ENCODE peak calls at places on chromosomes 13 and 19, in nine cellular contexts. One of them, this sample, is unnamed.

GRCh38 chr19:18915639-18916038 is 3.5 kb downstream of the COPE start:
- DNase-seq in pancreas: peak; percentile 52
- DNase-seq in stimulated activated CD8-positive, alpha-beta memory T cell treated with anti-CD3 and anti-CD28 coated beads, Interleukin-15, amount 100 ng/mL, for 24 hours: no peak
- DNase-seq in GM13976: no peak
- DNase-seq in Caco-2: peak; percentile 55
- DNase-seq in left ventricle myocardium inferior: no peak
- DNase-seq in memory B cell: no peak
- DNase-seq in NCI-H774: no peak
- DNase-seq in HuH-7: peak; percentile 86
- DNase-seq in this sample: peak; percentile 88

GRCh38 chr19:6551607-6552450 is 21.0 kb downstream of the TNFSF9 start:
- DNase-seq in Caco-2: no peak
- DNase-seq in HuH-7: no peak
- DNase-seq in left ventricle myocardium inferior: no peak
- DNase-seq in NCI-H774: no peak
- DNase-seq in GM13976: peak; percentile 90
- DNase-seq in pancreas: no peak
- DNase-seq in stimulated activated CD8-positive, alpha-beta memory T cell treated with anti-CD3 and anti-CD28 coated beads, Interleukin-15, amount 100 ng/mL, for 24 hours: peak; percentile 19
- DNase-seq in memory B cell: peak; percentile 35
- DNase-seq in this sample: no peak

GRCh38 chr13:38981096-38981495 is 9.5 kb downstream of the STOML3 start:
- DNase-seq in GM13976: no peak
- DNase-seq in stimulated activated CD8-positive, alpha-beta memory T cell treated with anti-CD3 and anti-CD28 coated beads, Interleukin-15, amount 100 ng/mL, for 24 hours: no peak
- DNase-seq in pancreas: no peak
- DNase-seq in memory B cell: no peak
- DNase-seq in Caco-2: no peak
- DNase-seq in left ventricle myocardium inferior: no peak
- DNase-seq in NCI-H774: no peak
- DNase-seq in HuH-7: no peak
- DNase-seq in this sample: no peak

GRCh38 chr19:32901504-32902161 is 32.1 kb upstream of the SLC7A9 start:
- DNase-seq in NCI-H774: no peak
- DNase-seq in pancreas: no peak
- DNase-seq in HuH-7: no peak
- DNase-seq in memory B cell: no peak
- DNase-seq in GM13976: no peak
- DNase-seq in stimulated activated CD8-positive, alpha-beta memory T cell treated with anti-CD3 and anti-CD28 coated beads, Interleukin-15, amount 100 ng/mL, for 24 hours: no peak
- DNase-seq in Caco-2: no peak
- DNase-seq in left ventricle myocardium inferior: no peak
- DNase-seq in this sample: no peak

GRCh38 chr13:98975822-98976261 is 2.0 kb downstream of the DOCK9 start:
- DNase-seq in left ventricle myocardium inferior: no peak
- DNase-seq in pancreas: no peak
- DNase-seq in NCI-H774: no peak
- DNase-seq in memory B cell: no peak
- DNase-seq in stimulated activated CD8-positive, alpha-beta memory T cell treated with anti-CD3 and anti-CD28 coated beads, Interleukin-15, amount 100 ng/mL, for 24 hours: no peak
- DNase-seq in GM13976: no peak
- DNase-seq in Caco-2: peak; percentile 76
- DNase-seq in HuH-7: no peak
- DNase-seq in this sample: no peak

GRCh38 chr19:55196803-55197202 is 12.5 kb downstream of the PTPRH start:
- DNase-seq in left ventricle myocardium inferior: no peak
- DNase-seq in pancreas: no peak
- DNase-seq in GM13976: no peak
- DNase-seq in memory B cell: no peak
- DNase-seq in NCI-H774: no peak
- DNase-seq in HuH-7: no peak
- DNase-seq in stimulated activated CD8-positive, alpha-beta memory T cell treated with anti-CD3 and anti-CD28 coated beads, Interleukin-15, amount 100 ng/mL, for 24 hours: no peak
- DNase-seq in Caco-2: no peak
- DNase-seq in this sample: no peak

GRCh38 chr19:51081476-51081875 is 1.2 kb downstream of the KLK14 start:
- DNase-seq in pancreas: no peak
- DNase-seq in stimulated activated CD8-positive, alpha-beta memory T cell treated with anti-CD3 and anti-CD28 coated beads, Interleukin-15, amount 100 ng/mL, for 24 hours: no peak
- DNase-seq in NCI-H774: no peak
- DNase-seq in memory B cell: no peak
- DNase-seq in left ventricle myocardium inferior: no peak
- DNase-seq in GM13976: no peak
- DNase-seq in Caco-2: no peak
- DNase-seq in HuH-7: no peak
- DNase-seq in this sample: no peak

GRCh38 chr13:65841156-65841555 is 1389.0 kb downstream of the PCDH9 start:
- DNase-seq in HuH-7: no peak
- DNase-seq in pancreas: no peak
- DNase-seq in NCI-H774: no peak
- DNase-seq in GM13976: no peak
- DNase-seq in left ventricle myocardium inferior: no peak
- DNase-seq in stimulated activated CD8-positive, alpha-beta memory T cell treated with anti-CD3 and anti-CD28 coated beads, Interleukin-15, amount 100 ng/mL, for 24 hours: no peak
- DNase-seq in memory B cell: no peak
- DNase-seq in Caco-2: no peak
- DNase-seq in this sample: no peak

GRCh38 chr13:57491318-57491717 is 140.2 kb upstream of the PCDH17 start:
- DNase-seq in HuH-7: no peak
- DNase-seq in NCI-H774: no peak
- DNase-seq in left ventricle myocardium inferior: no peak
- DNase-seq in stimulated activated CD8-positive, alpha-beta memory T cell treated with anti-CD3 and anti-CD28 coated beads, Interleukin-15, amount 100 ng/mL, for 24 hours: no peak
- DNase-seq in pancreas: no peak
- DNase-seq in Caco-2: no peak
- DNase-seq in GM13976: no peak
- DNase-seq in memory B cell: no peak
- DNase-seq in this sample: no peak

GRCh38 chr13:113919761-113920160 is 54.1 kb downstream of the C13orf46 start:
- DNase-seq in left ventricle myocardium inferior: no peak
- DNase-seq in HuH-7: no peak
- DNase-seq in GM13976: no peak
- DNase-seq in pancreas: no peak
- DNase-seq in NCI-H774: no peak
- DNase-seq in memory B cell: no peak
- DNase-seq in Caco-2: no peak
- DNase-seq in stimulated activated CD8-positive, alpha-beta memory T cell treated with anti-CD3 and anti-CD28 coated beads, Interleukin-15, amount 100 ng/mL, for 24 hours: no peak
- DNase-seq in this sample: no peak

GRCh38 chr13:112244495-112245177 is 131.5 kb upstream of the SPACA7 start:
- DNase-seq in left ventricle myocardium inferior: no peak
- DNase-seq in memory B cell: no peak
- DNase-seq in stimulated activated CD8-positive, alpha-beta memory T cell treated with anti-CD3 and anti-CD28 coated beads, Interleukin-15, amount 100 ng/mL, for 24 hours: no peak
- DNase-seq in Caco-2: no peak
- DNase-seq in NCI-H774: no peak
- DNase-seq in HuH-7: no peak
- DNase-seq in pancreas: no peak
- DNase-seq in GM13976: no peak
- DNase-seq in this sample: no peak

GRCh38 chr13:72383646-72384045 is 343.8 kb downstream of the MZT1 start:
- DNase-seq in HuH-7: no peak
- DNase-seq in memory B cell: no peak
- DNase-seq in stimulated activated CD8-positive, alpha-beta memory T cell treated with anti-CD3 and anti-CD28 coated beads, Interleukin-15, amount 100 ng/mL, for 24 hours: no peak
- DNase-seq in Caco-2: no peak
- DNase-seq in NCI-H774: no peak
- DNase-seq in GM13976: no peak
- DNase-seq in left ventricle myocardium inferior: no peak
- DNase-seq in pancreas: no peak
- DNase-seq in this sample: no peak

GRCh38 chr13:84405286-84405685 is 523.0 kb upstream of the SLITRK1 start:
- DNase-seq in memory B cell: no peak
- DNase-seq in pancreas: no peak
- DNase-seq in left ventricle myocardium inferior: no peak
- DNase-seq in GM13976: no peak
- DNase-seq in HuH-7: no peak
- DNase-seq in stimulated activated CD8-positive, alpha-beta memory T cell treated with anti-CD3 and anti-CD28 coated beads, Interleukin-15, amount 100 ng/mL, for 24 hours: no peak
- DNase-seq in Caco-2: no peak
- DNase-seq in NCI-H774: no peak
- DNase-seq in this sample: no peak

This sample was measured in adrenal gland.